ENCODE peak calls at places on chromosomes 4 and X, in five cellular contexts. H is neuronal stem cell, T is H9, Y is mesenchymal stem cell, J is H1. Q is an unnamed sample.

GRCh38 chrX:53357799-53358530 is 64.5 kb downstream of the SMC1A start:
- DNase-seq in T (peak), J (no peak), H (peak), Y (peak), Q (peak)

GRCh38 chr4:165318982-165319381 is 8.5 kb upstream of the MSMO1 start:
- DNase-seq in H (no peak), J (no peak), Y (no peak), T (no peak), Q (no peak)

GRCh38 chrX:50211510-50211909 is 6.9 kb downstream of the CCNB3 start:
- DNase-seq in Y (no peak), H (no peak), T (peak), J (no peak), Q (peak)

GRCh38 chr4:148222991-148223660 is 219.1 kb downstream of the NR3C2 start:
- DNase-seq in Y (no peak), H (no peak), J (no peak), T (no peak), Q (no peak)

GRCh38 chrX:344371-344901 is 25.8 kb upstream of the GTPBP6 start:
- DNase-seq in T (no peak), Y (no peak), H (no peak), J (no peak), Q (no peak)

GRCh38 chr4:85744950-85745349 is 270.0 kb downstream of the ARHGAP24 start:
- DNase-seq in T (no peak), J (no peak), Y (peak), H (no peak), Q (no peak)

GRCh38 chr4:161376275-161376674 is 787.5 kb downstream of the FSTL5 start:
- DNase-seq in H (no peak), J (no peak), Y (no peak), T (no peak), Q (no peak)

GRCh38 chr4:52904421-52904820 is 42.3 kb downstream of the RASL11B start:
- DNase-seq in T (no peak), J (no peak), H (no peak), Y (no peak), Q (no peak)

GRCh38 chr4:142282870-142283431 is 563.1 kb downstream of the INPP4B start:
- DNase-seq in T (no peak), J (no peak), H (peak), Y (peak), Q (peak)

GRCh38 chrX:40148439-40149285 is 50.9 kb upstream of the BCOR start:
- DNase-seq in H (no peak), T (peak), J (no peak), Y (peak), Q (no peak)

GRCh38 chr4:6054162-6054922 is 36.1 kb upstream of the C4orf50 start:
- DNase-seq in T (no peak), H (no peak), J (no peak), Y (no peak), Q (no peak)

GRCh38 chr4:55979562-55979961 is 30.8 kb downstream of the CEP135 start:
- DNase-seq in J (no peak), T (no peak), Y (no peak), H (no peak), Q (no peak)

GRCh38 chr4:55980725-55981124 is 32.0 kb downstream of the CEP135 start:
- DNase-seq in Y (no peak), J (no peak), H (no peak), T (no peak), Q (no peak)
- H2BK12ac ChIP-seq in Y (no peak), J (no peak), H (no peak), T (no peak), Q (no peak)

GRCh38 chr4:81850701-81851100 is 379.0 kb upstream of the RASGEF1B start:
- DNase-seq in J (no peak), H (no peak), T (no peak), Y (no peak), Q (no peak)

GRCh38 chr4:81845273-81845672 is 373.6 kb upstream of the RASGEF1B start:
- DNase-seq in J (no peak), Y (no peak), H (no peak), T (no peak), Q (no peak)

GRCh38 chr4:81844717-81845116 is 373.0 kb upstream of the RASGEF1B start:
- DNase-seq in T (peak), Y (peak), J (peak), H (peak), Q (peak)

GRCh38 chr4:81845761-81846160 is 374.1 kb upstream of the RASGEF1B start:
- DNase-seq in J (no peak), H (no peak), Y (no peak), T (no peak), Q (no peak)
- H3K27ac ChIP-seq in J (no peak), H (no peak), Y (no peak), T (no peak), Q (no peak)

GRCh38 chrX:14076639-14077038 is 46.9 kb upstream of the GEMIN8 start:
- DNase-seq in J (no peak), T (no peak), H (no peak), Y (no peak), Q (no peak)

GRCh38 chrX:14083783-14084182 is 54.1 kb upstream of the GEMIN8 start:
- DNase-seq in J (no peak), T (no peak), H (no peak), Y (no peak), Q (no peak)

GRCh38 chrX:14080031-14080430 is 50.3 kb upstream of the GEMIN8 start:
- DNase-seq in J (no peak), T (no peak), H (no peak), Y (no peak), Q (no peak)
- H2BK12ac ChIP-seq in J (no peak), T (no peak), H (no peak), Y (no peak), Q (no peak)

DNA sequence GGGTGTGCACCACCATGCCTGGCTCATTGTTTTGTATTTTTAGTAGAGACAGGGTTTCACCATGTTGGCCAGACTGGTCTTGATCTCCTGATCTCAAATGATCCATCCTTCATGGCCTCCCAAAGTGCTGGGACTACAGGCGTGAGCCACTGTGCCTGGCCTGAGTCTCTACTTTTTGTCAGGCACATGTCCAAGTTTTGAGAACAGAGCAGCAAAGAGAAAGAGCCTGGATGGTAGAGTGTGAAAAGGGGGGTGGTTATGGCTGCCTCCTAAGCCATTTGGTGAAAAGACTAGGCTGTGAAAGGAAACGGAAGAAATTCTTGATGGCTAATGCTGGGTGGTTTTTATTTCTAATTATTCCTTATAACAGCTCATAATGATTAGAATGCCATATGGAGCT is 63.4 kb downstream of the GAB1 start:
- DNase-seq in Y (no peak), J (no peak), T (no peak), H (no peak), Q (no peak)
- H3K27ac ChIP-seq in Y (no peak), J (no peak), T (no peak), H (no peak), Q (no peak)

GRCh38 chrX:9135901-9136510 is 102.1 kb upstream of the FAM9B start:
- DNase-seq in Y (peak), J (no peak), H (no peak), T (no peak), Q (no peak)

GRCh38 chrX:9132036-9132435 is 98.1 kb upstream of the FAM9B start:
- DNase-seq in T (no peak), H (no peak), J (no peak), Y (no peak), Q (no peak)

GRCh38 chrX:9137152-9137551 is 103.2 kb upstream of the FAM9B start:
- DNase-seq in J (no peak), T (no peak), H (no peak), Y (no peak), Q (no peak)

GRCh38 chrX:9133426-9133825 is 99.5 kb upstream of the FAM9B start:
- DNase-seq in H (no peak), J (no peak), Y (peak), T (no peak), Q (no peak)

DNA sequence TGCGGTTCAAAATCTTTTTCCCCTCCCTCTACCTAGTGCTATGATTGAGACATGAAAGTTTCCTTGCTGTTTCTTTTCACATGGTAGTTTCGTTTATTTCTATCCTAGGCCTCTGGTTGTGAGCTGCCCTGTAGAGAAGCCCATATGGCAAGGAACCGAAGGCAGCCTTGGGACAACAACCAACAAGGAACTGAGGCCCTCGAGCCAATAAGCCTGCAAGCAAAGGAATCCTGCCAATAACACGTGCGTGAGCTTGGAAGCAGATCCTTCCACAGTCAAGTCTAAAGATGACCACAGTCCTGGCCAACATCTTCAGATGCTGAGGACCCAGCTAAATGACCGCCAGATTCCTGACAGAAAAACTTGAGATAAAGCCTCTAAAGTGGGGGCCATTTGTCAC is 100.4 kb upstream of the FAM9B start:
- DNase-seq in Y (no peak), T (no peak), H (no peak), J (no peak), Q (no peak)
- H2BK12ac ChIP-seq in Y (no peak), T (no peak), H (no peak), J (peak), Q (no peak)